ENCODE peak calls at places on chromosomes 5 and 9, in nine cellular contexts. H, R, I, Y, T, N, Q, C and P are unnamed samples.

GRCh38 chr9:136192289-136193126 is 12.4 kb downstream of the LHX3 start:
- DNase-seq in H (no peak), R (no peak), I (no peak), Y (no peak), T (no peak), N (no peak), Q (no peak), C (no peak), P (no peak)

GRCh38 chr9:136700959-136701664 is 11.3 kb upstream of the DIPK1B start:
- DNase-seq in H (no peak), R (no peak), I (no peak), Y (no peak), T (no peak), N (peak), Q (no peak), C (peak), P (no peak)

GRCh38 chr5:158565017-158565789 is 534.5 kb downstream of the EBF1 start:
- DNase-seq in H (no peak), R (no peak), I (no peak), Y (no peak), T (no peak), N (no peak), Q (no peak), C (no peak), P (no peak)

GRCh38 chr5:387491-388265 is 55.3 kb upstream of the EXOC3 start:
- DNase-seq in H (no peak), R (no peak), I (no peak), Y (no peak), T (no peak), N (no peak), Q (no peak), C (no peak), P (peak)

GRCh38 chr9:121620777-121621437 is 30.5 kb upstream of the DAB2IP start:
- DNase-seq in H (no peak), R (peak), I (peak), Y (peak), T (peak), N (no peak), Q (peak), C (no peak), P (peak)

GRCh38 chr9:119839888-119840287 is 470.7 kb upstream of the BRINP1 start:
- DNase-seq in H (no peak), R (no peak), I (no peak), Y (no peak), T (no peak), N (no peak), Q (no peak), C (no peak), P (no peak)

GRCh38 chr9:20508242-20508641 is 114.1 kb downstream of the MLLT3 start:
- DNase-seq in H (no peak), R (no peak), I (peak), Y (no peak), T (no peak), N (peak), Q (no peak), C (no peak), P (no peak)

GRCh38 chr9:94870793-94871558 is 144.5 kb downstream of the AOPEP start:
- DNase-seq in H (peak), R (no peak), I (no peak), Y (no peak), T (no peak), N (peak), Q (no peak), C (no peak), P (no peak)

GRCh38 chr5:74866653-74867162 is 521 bp upstream of the FAM169A start:
- DNase-seq in H (no peak), R (peak), I (peak), Y (no peak), T (no peak), N (no peak), Q (peak), C (no peak), P (peak)

GRCh38 chr5:127447822-127448221 is 69.6 kb upstream of the PRRC1 start:
- DNase-seq in H (no peak), R (no peak), I (no peak), Y (peak), T (no peak), N (no peak), Q (no peak), C (no peak), P (no peak)

GRCh38 chr5:177194278-177194677 is 60.7 kb downstream of the NSD1 start:
- DNase-seq in H (no peak), R (no peak), I (no peak), Y (peak), T (peak), N (no peak), Q (no peak), C (no peak), P (peak)

GRCh38 chr5:148856424-148856823 is 30.0 kb downstream of the ADRB2 start:
- DNase-seq in H (no peak), R (no peak), I (no peak), Y (no peak), T (no peak), N (no peak), Q (no peak), C (no peak), P (no peak)

GRCh38 chr5:57216714-57217113 is 42.9 kb downstream of the GPBP1 start:
- DNase-seq in H (no peak), R (no peak), I (no peak), Y (peak), T (peak), N (no peak), Q (no peak), C (no peak), P (no peak)

GRCh38 chr5:116475232-116475828 is 99.3 kb downstream of the SEMA6A start:
- DNase-seq in H (no peak), R (no peak), I (no peak), Y (no peak), T (no peak), N (no peak), Q (no peak), C (no peak), P (no peak)

GRCh38 chr5:94499806-94500205 is 118.6 kb downstream of the KIAA0825 start:
- DNase-seq in H (no peak), R (no peak), I (no peak), Y (no peak), T (no peak), N (no peak), Q (no peak), C (no peak), P (no peak)

GRCh38 chr5:13249854-13250253 is 694.6 kb downstream of the DNAH5 start:
- DNase-seq in H (no peak), R (no peak), I (no peak), Y (no peak), T (no peak), N (no peak), Q (no peak), C (no peak), P (no peak)

GRCh38 chr9:123682746-123683145 is 247.2 kb downstream of the DENND1A start:
- DNase-seq in H (no peak), R (no peak), I (no peak), Y (no peak), T (no peak), N (no peak), Q (no peak), C (no peak), P (no peak)

GRCh38 chr5:157148734-157149615 is 6.3 kb upstream of the MED7 start:
- DNase-seq in H (peak), R (peak), I (peak), Y (peak), T (peak), N (peak), Q (peak), C (peak), P (peak)